ENCODE peak calls at places on chromosomes 5 and 9, in four cellular contexts. Z, Y, E and V are unnamed samples.

GRCh38 chr9:129181246-129181645 is 3.2 kb upstream of the IER5L start:
- DNase-seq in Z (no peak), Y (no peak), E (no peak), V (no peak)

GRCh38 chr5:170355601-170356098 is 33.5 kb downstream of the KCNMB1 start:
- DNase-seq in Z (no peak), Y (no peak), E (no peak), V (no peak)

GRCh38 chr5:80208337-80208736 is 47.5 kb downstream of the SERINC5 start:
- DNase-seq in Z (no peak), Y (no peak), E (no peak), V (no peak)

GRCh38 chr5:143231426-143231825 is 172.1 kb downstream of the NR3C1 start:
- DNase-seq in Z (no peak), Y (no peak), E (peak), V (no peak)

GRCh38 chr5:93503598-93504067 is 77.4 kb downstream of the NR2F1-AS1 start:
- DNase-seq in Z (no peak), Y (no peak), E (peak), V (no peak)

GRCh38 chr9:1956958-1957357 is 58.2 kb upstream of the SMARCA2 start:
- DNase-seq in Z (no peak), Y (no peak), E (no peak), V (no peak)

GRCh38 chr9:86186696-86187095 is 72.8 kb downstream of the C9orf153 start:
- DNase-seq in Z (no peak), Y (no peak), E (no peak), V (no peak)

GRCh38 chr9:972512-973294 is 3.8 kb upstream of the DMRT3 start:
- DNase-seq in Z (no peak), Y (no peak), E (no peak), V (no peak)

GRCh38 chr9:116274293-116274692 is 120.7 kb downstream of the PAPPA start:
- DNase-seq in Z (no peak), Y (no peak), E (peak), V (no peak)

GRCh38 chr5:150502106-150502505 is 5.8 kb upstream of the NDST1 start:
- DNase-seq in Z (no peak), Y (no peak), E (peak), V (no peak)

GRCh38 chr9:7130421-7130820 is 372.6 kb downstream of the KDM4C start:
- DNase-seq in Z (no peak), Y (no peak), E (no peak), V (no peak)

GRCh38 chr5:144832416-144832815 is 661.7 kb downstream of the KCTD16 start:
- DNase-seq in Z (no peak), Y (no peak), E (no peak), V (no peak)

GRCh38 chr9:112754578-112754977 is 4.0 kb downstream of the SNX30 start:
- DNase-seq in Z (no peak), Y (no peak), E (peak), V (no peak)

GRCh38 chr9:121889990-121890563 is 203.0 kb downstream of the TTLL11 start:
- DNase-seq in Z (no peak), Y (no peak), E (peak), V (no peak)

GRCh38 chr5:167576928-167577327 is 714.5 kb upstream of the WWC1 start:
- DNase-seq in Z (no peak), Y (no peak), E (no peak), V (no peak)

GRCh38 chr9:35828716-35829083 is at the start of gene FAM221B:
- DNase-seq in Z (no peak), Y (no peak), E (no peak), V (no peak)

GRCh38 chr5:38856660-38857059 is 10.8 kb downstream of the OSMR start:
- DNase-seq in Z (no peak), Y (no peak), E (no peak), V (no peak)

GRCh38 chr5:37304888-37305287 is 55.7 kb upstream of the CPLANE1 start:
- DNase-seq in Z (no peak), Y (no peak), E (no peak), V (no peak)

GRCh38 chr5:90898330-90899013 is 339.9 kb downstream of the ADGRV1 start:
- DNase-seq in Z (no peak), Y (no peak), E (peak), V (no peak)

GRCh38 chr5:150209020-150209635 is 19.3 kb downstream of the SLC6A7 start:
- DNase-seq in Z (peak), Y (peak), E (peak), V (no peak)

GRCh38 chr5:32222723-32223470 is 48.8 kb upstream of the GOLPH3 start:
- DNase-seq in Z (no peak), Y (no peak), E (peak), V (no peak)

GRCh38 chr9:112605963-112606699 is 111.8 kb downstream of the INIP start:
- DNase-seq in Z (no peak), Y (no peak), E (no peak), V (no peak)

GRCh38 chr5:13322769-13323168 is 621.7 kb downstream of the DNAH5 start:
- DNase-seq in Z (no peak), Y (no peak), E (no peak), V (no peak)

GRCh38 chr5:98771389-98772109 is 1.9 kb upstream of the RGMB start:
- DNase-seq in Z (peak), Y (peak), E (peak), V (peak)

GRCh38 chr5:32725994-32726659 is 15.0 kb downstream of the NPR3 start:
- DNase-seq in Z (no peak), Y (no peak), E (peak), V (no peak)

GRCh38 chr5:87114631-87115030 is 153.1 kb upstream of the RASA1 start:
- DNase-seq in Z (no peak), Y (no peak), E (no peak), V (no peak)

GRCh38 chr5:132053483-132053882 is 7.0 kb upstream of the IL3 start:
- DNase-seq in Z (no peak), Y (no peak), E (no peak), V (no peak)

GRCh38 chr5:150131978-150132694 is 23.5 kb downstream of the PDGFRB start:
- DNase-seq in Z (no peak), Y (no peak), E (peak), V (no peak)

GRCh38 chr9:78189461-78189860 is 46.4 kb upstream of the CEP78 start:
- DNase-seq in Z (no peak), Y (no peak), E (no peak), V (no peak)

GRCh38 chr5:80128129-80128528 is 93.0 kb downstream of the THBS4 start:
- DNase-seq in Z (no peak), Y (no peak), E (no peak), V (no peak)

GRCh38 chr5:118692811-118693342 is 295.5 kb downstream of the DTWD2 start:
- DNase-seq in Z (no peak), Y (no peak), E (no peak), V (peak)

GRCh38 chr5:103938151-103938671 is 375.6 kb upstream of the NUDT12 start:
- DNase-seq in Z (no peak), Y (no peak), E (no peak), V (no peak)

GRCh38 chr5:123147128-123147527 is 58.1 kb downstream of the PRDM6 start:
- DNase-seq in Z (no peak), Y (no peak), E (no peak), V (no peak)

GRCh38 chr9:83401328-83401895 is 136.8 kb downstream of the FRMD3 start:
- DNase-seq in Z (no peak), Y (no peak), E (no peak), V (no peak)

GRCh38 chr5:1232780-1233179 is 7.6 kb downstream of the SLC6A18 start:
- DNase-seq in Z (no peak), Y (no peak), E (no peak), V (no peak)

GRCh38 chr5:151896041-151896691 is 28.5 kb downstream of the GLRA1 start:
- DNase-seq in Z (no peak), Y (no peak), E (peak), V (peak)

GRCh38 chr9:90546200-90546599 is 96.4 kb downstream of the DIRAS2 start:
- DNase-seq in Z (no peak), Y (no peak), E (peak), V (peak)

GRCh38 chr5:2866622-2867372 is 115.3 kb upstream of the IRX2 start:
- DNase-seq in Z (peak), Y (no peak), E (no peak), V (no peak)

GRCh38 chr5:44441460-44441859 is 52.2 kb upstream of the FGF10 start:
- DNase-seq in Z (no peak), Y (no peak), E (no peak), V (no peak)